ENCODE peak calls at places on chromosomes 5 and 9, in six cellular contexts. D is anterior cingulate cortex, G is OCI-LY7, M is T1000, R is T-helper 1 cell, A is esophagus muscularis mucosa. L is an unnamed sample.

GRCh38 chr5:95963650-95964410 is 2.2 kb upstream of the ELL2 start:
- DNase-seq in A (no peak), M (no peak), D (no peak), R (no peak), G (no peak), L (no peak)

GRCh38 chr9:36748322-36748899 is 175.7 kb downstream of the MELK start:
- DNase-seq in A (no peak), G (peak; percentile 47), M (peak; percentile 7), D (no peak), R (no peak), L (no peak)

GRCh38 chr9:123522921-123523320 is 166.9 kb downstream of the CRB2 start:
- DNase-seq in A (no peak), R (no peak), D (no peak), G (no peak), M (no peak), L (no peak)

GRCh38 chr5:10656176-10656830 is 92.4 kb downstream of the ANKRD33B start:
- DNase-seq in R (no peak), D (no peak), A (no peak), M (no peak), G (no peak), L (no peak)

GRCh38 chr9:79384506-79384905 is 187.3 kb upstream of the TLE4 start:
- DNase-seq in D (no peak), G (no peak), A (no peak), R (no peak), M (no peak), L (no peak)

GRCh38 chr5:130884033-130884432 is 281.0 kb downstream of the HINT1 start:
- DNase-seq in D (no peak), M (no peak), R (no peak), G (no peak), A (no peak), L (no peak)

GRCh38 chr5:173612948-173613347 is 3.5 kb downstream of the BOD1 start:
- DNase-seq in M (no peak), G (no peak), A (no peak), R (no peak), D (no peak), L (no peak)

GRCh38 chr5:149635394-149635793 is 54.1 kb downstream of the ARHGEF37 start:
- DNase-seq in M (no peak), R (no peak), G (no peak), A (no peak), D (no peak), L (no peak)

GRCh38 chr5:59621477-59621876 is 272.0 kb downstream of the PDE4D start:
- DNase-seq in M (no peak), G (no peak), A (no peak), D (no peak), R (no peak), L (no peak)

GRCh38 chr5:10520716-10521115 is 43.2 kb upstream of the ANKRD33B start:
- DNase-seq in A (no peak), D (no peak), M (no peak), R (no peak), G (no peak), L (no peak)

GRCh38 chr5:143217065-143217803 is 186.3 kb downstream of the NR3C1 start:
- DNase-seq in M (no peak), D (no peak), R (no peak), G (no peak), A (no peak), L (no peak)

GRCh38 chr5:98483301-98483700 is 290.2 kb upstream of the RGMB start:
- DNase-seq in M (no peak), D (no peak), R (no peak), A (no peak), G (no peak), L (no peak)

GRCh38 chr9:129177443-129177790 is 644 bp downstream of the IER5L start:
- DNase-seq in A (no peak), M (no peak), R (no peak), G (no peak), D (no peak), L (no peak)

GRCh38 chr9:133740891-133741290 is 2.7 kb upstream of the SARDH start:
- DNase-seq in A (no peak), M (no peak), D (no peak), G (no peak), R (no peak), L (no peak)

GRCh38 chr5:130135506-130135905 is 231.2 kb downstream of the CHSY3 start:
- DNase-seq in R (no peak), D (no peak), M (no peak), G (no peak), A (no peak), L (no peak)

GRCh38 chr9:88256216-88256615 is 117.9 kb upstream of the SPATA31C2 start:
- DNase-seq in D (no peak), G (no peak), R (no peak), A (no peak), M (no peak), L (no peak)

GRCh38 chr5:15885156-15885555 is 294.4 kb downstream of the MARCHF11 start:
- DNase-seq in R (no peak), G (no peak), M (no peak), D (no peak), A (no peak), L (no peak)

GRCh38 chr5:112006721-112007120 is 249.7 kb upstream of the NREP start:
- DNase-seq in D (no peak), A (no peak), M (no peak), G (no peak), R (no peak), L (no peak)

GRCh38 chr9:137129456-137130175 is 9.3 kb upstream of the GRIN1 start:
- DNase-seq in A (peak; percentile 93), G (peak; percentile 94), M (peak; percentile 84), D (peak; percentile 66), R (peak; percentile 76), L (peak; percentile 18)

GRCh38 chr5:124871299-124871698 is 124.9 kb upstream of the ZNF608 start:
- DNase-seq in D (no peak), M (no peak), G (no peak), R (no peak), A (no peak), L (no peak)

GRCh38 chr9:91187965-91188344 is 173.8 kb downstream of the AUH start:
- DNase-seq in D (no peak), M (no peak), R (no peak), A (no peak), G (no peak), L (no peak)

GRCh38 chr9:5642170-5642569 is 13.3 kb downstream of the RIC1 start:
- DNase-seq in G (no peak), A (no peak), D (no peak), M (no peak), R (no peak), L (no peak)

GRCh38 chr9:86069206-86069869 is 30.0 kb downstream of the GOLM1 start:
- DNase-seq in G (no peak), A (no peak), D (no peak), M (no peak), R (no peak), L (no peak)

GRCh38 chr9:98335666-98336065 is 80.2 kb upstream of the TBC1D2 start:
- DNase-seq in D (no peak), G (no peak), M (no peak), A (peak; percentile 70), R (no peak), L (no peak)

GRCh38 chr5:122680623-122681350 is 94.1 kb upstream of the SNX2 start:
- DNase-seq in M (no peak), A (no peak), D (no peak), G (no peak), R (no peak), L (no peak)

GRCh38 chr5:83387041-83387440 is 84.5 kb upstream of the VCAN start:
- DNase-seq in G (no peak), A (no peak), D (no peak), M (no peak), R (no peak), L (no peak)

GRCh38 chr9:137411260-137411659 is 11.7 kb downstream of the EXD3 start:
- DNase-seq in M (no peak), D (no peak), R (no peak), A (no peak), G (no peak), L (no peak)

GRCh38 chr9:124297553-124297905 is 39.8 kb downstream of the NEK6 start:
- DNase-seq in G (no peak), M (peak; percentile 85), R (no peak), A (no peak), D (no peak), L (peak; percentile 24)

GRCh38 chr5:137933491-137933911 is 44.2 kb downstream of the PKD2L2 start:
- DNase-seq in D (no peak), G (no peak), M (no peak), A (no peak), R (no peak), L (no peak)

GRCh38 chr9:131282175-131282574 is 5.9 kb upstream of the FAM78A start:
- DNase-seq in D (no peak), M (no peak), G (no peak), A (no peak), R (no peak), L (no peak)

GRCh38 chr9:121876658-121877271 is 216.3 kb downstream of the TTLL11 start:
- DNase-seq in D (no peak), G (no peak), A (no peak), R (no peak), M (peak; percentile 47), L (no peak)